ENCODE peak calls at places on chromosomes 6 and 20, in eight cellular contexts. G is A549, C is H1, A is HCT116, P is K562, H is NB4, O is SK-N-SH, E is WTC11. F is an unnamed sample.

GRCh38 chr6:113565306-113565705 is 291.8 kb upstream of the MARCKS start:
- DNase-seq in A (no peak), P (no peak), H (no peak), E (no peak), G (no peak), C (no peak), O (no peak), F (no peak)

GRCh38 chr20:47886454-47887041 is 101.3 kb upstream of the SULF2 start:
- DNase-seq in C (no peak), O (no peak), P (no peak), G (no peak), H (no peak), E (no peak), A (no peak), F (no peak)

GRCh38 chr6:33428219-33428890 is 8.5 kb downstream of the SYNGAP1 start:
- DNase-seq in G (peak), P (peak), E (no peak), O (peak), A (no peak), H (peak), C (no peak), F (peak)

GRCh38 chr6:115058414-115059211 is 715.8 kb upstream of the HS3ST5 start:
- DNase-seq in O (no peak), P (no peak), H (no peak), E (no peak), A (no peak), G (no peak), C (no peak), F (no peak)

GRCh38 chr6:108115598-108116058 is 41.1 kb upstream of the OSTM1 start:
- DNase-seq in H (peak), O (peak), E (peak), G (peak), A (peak), C (peak), P (peak), F (peak)

GRCh38 chr6:158766621-158767435 is 52.3 kb downstream of the EZR start:
- DNase-seq in G (no peak), H (no peak), O (no peak), C (no peak), P (no peak), E (no peak), A (no peak), F (no peak)

GRCh38 chr20:39602649-39603048 is 640.5 kb downstream of the DHX35 start:
- DNase-seq in H (no peak), O (no peak), E (no peak), A (no peak), C (no peak), G (no peak), P (no peak), F (no peak)

GRCh38 chr6:108736832-108737231 is 111.4 kb upstream of the ARMC2 start:
- DNase-seq in G (peak), O (no peak), H (peak), C (no peak), E (peak), P (no peak), A (peak), F (peak)

GRCh38 chr6:33621396-33622388 is 570 bp downstream of the ITPR3 start:
- DNase-seq in C (peak), O (no peak), G (no peak), P (peak), A (no peak), H (peak), E (peak), F (peak)

GRCh38 chr20:10558635-10559187 is 115.1 kb downstream of the JAG1 start:
- DNase-seq in C (no peak), O (no peak), P (no peak), H (no peak), G (peak), A (no peak), E (no peak), F (no peak)

GRCh38 chr6:44119704-44120262 is 7.5 kb downstream of the MRPL14 start:
- DNase-seq in A (no peak), E (no peak), P (no peak), G (no peak), C (no peak), O (no peak), H (no peak), F (no peak)

GRCh38 chr20:17951323-17951722 is 17.3 kb downstream of the SNX5 start:
- DNase-seq in P (no peak), O (no peak), G (no peak), E (no peak), H (no peak), C (no peak), A (no peak), F (no peak)

GRCh38 chr6:165204807-165205545 is 104.4 kb downstream of the C6orf118 start:
- DNase-seq in A (no peak), G (no peak), O (no peak), E (no peak), P (no peak), H (no peak), C (no peak), F (no peak)

GRCh38 chr6:31663961-31664789 is 622 bp downstream of the GPANK1 start:
- DNase-seq in H (peak), G (no peak), E (no peak), C (no peak), A (no peak), O (no peak), P (peak), F (peak)

GRCh38 chr20:57831326-57831991 is 121.6 kb upstream of the PMEPA1 start:
- DNase-seq in P (no peak), O (no peak), A (no peak), G (no peak), H (no peak), C (peak), E (no peak), F (no peak)

GRCh38 chr6:123715243-123715863 is 78.6 kb upstream of the TRDN start:
- DNase-seq in A (peak), E (no peak), O (peak), G (peak), H (peak), P (peak), C (no peak), F (peak)

GRCh38 chr6:90859056-90859455 is 272.2 kb upstream of the MAP3K7 start:
- DNase-seq in H (no peak), G (no peak), E (no peak), O (no peak), P (no peak), A (no peak), C (no peak), F (no peak)

GRCh38 chr6:16205377-16206144 is 32.8 kb upstream of the GMPR start:
- DNase-seq in P (no peak), H (peak), O (peak), G (no peak), C (no peak), A (no peak), E (no peak), F (peak)

GRCh38 chr6:100462990-100463684 is 1.6 kb downstream of the SIM1 start:
- DNase-seq in O (no peak), H (no peak), G (no peak), A (no peak), P (no peak), C (no peak), E (no peak), F (peak)

DNA sequence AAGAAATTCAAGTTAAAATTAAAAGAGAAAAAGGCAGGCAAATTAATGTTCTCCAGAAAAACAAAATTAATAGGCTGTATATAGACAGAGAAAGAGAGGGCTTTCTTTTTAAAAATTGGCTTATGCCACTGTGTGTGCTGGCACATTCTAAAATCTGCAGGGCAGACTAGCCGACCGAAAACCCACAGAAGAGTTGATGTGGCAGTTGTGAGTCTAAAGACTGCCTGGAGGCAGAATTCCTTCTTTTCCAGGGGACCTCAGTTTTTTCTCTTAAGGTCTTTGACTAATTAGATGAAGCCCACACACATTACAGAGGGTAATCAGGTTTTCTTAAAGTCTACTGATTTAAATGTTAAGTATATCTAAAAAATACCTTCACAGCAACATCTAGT is 85.7 kb downstream of the GJA1 start:
- DNase-seq in A (no peak), G (no peak), O (no peak), H (no peak), P (no peak), C (no peak), E (no peak), F (no peak)
- TF ChIP-seq MAX in A (no peak), G (no peak), O (no peak), H (no peak), P (no peak), C (no peak), E (no peak), F (no peak)

DNA sequence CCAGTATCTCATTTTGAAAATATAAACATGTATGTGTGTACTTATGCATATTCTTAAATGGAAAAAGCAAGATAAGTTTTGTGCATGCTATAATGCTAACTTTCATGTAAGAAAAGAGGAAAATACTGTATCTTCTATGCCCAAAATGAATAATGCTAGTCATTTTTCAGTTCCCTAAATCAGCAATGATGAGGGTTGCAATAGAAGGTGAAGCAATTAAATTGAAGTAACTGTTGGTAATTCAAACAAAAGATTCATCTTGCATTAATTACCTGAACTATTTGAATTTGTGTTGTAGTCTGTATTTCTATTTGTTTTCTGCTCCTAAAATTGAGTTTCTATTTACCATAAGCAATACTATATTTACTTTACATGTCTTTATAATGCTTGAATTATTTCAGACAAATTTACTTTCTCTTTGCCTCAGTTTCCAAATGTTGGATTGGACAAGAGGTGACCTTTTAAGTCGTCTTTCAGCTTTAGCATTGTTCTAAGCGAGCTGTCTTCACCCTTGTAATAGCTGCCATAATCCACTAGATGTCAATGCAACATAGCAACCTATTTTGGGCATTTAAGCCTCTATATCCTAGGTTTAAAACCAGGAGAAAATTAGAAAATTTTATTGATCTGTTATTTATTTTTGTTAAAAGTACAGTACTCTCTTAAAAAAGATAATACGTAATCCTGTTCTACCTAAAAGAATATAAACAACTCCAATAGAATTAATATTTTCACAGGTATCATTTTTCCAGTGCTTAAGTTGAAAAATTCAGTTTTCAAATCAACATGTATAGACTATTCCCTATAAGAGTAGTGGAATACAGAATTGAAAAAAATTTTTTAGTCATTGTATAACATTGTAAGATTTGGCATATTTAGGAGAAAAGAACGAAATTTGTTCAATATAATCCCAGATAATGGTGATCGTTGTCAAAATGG is 52.3 kb upstream of the IFNGR1 start:
- DNase-seq in C (no peak), H (peak), O (peak), E (no peak), A (peak), G (peak), P (no peak), F (peak)
- TF ChIP-seq MAX in C (no peak), H (no peak), O (no peak), E (no peak), A (no peak), G (no peak), P (no peak), F (no peak)

DNA sequence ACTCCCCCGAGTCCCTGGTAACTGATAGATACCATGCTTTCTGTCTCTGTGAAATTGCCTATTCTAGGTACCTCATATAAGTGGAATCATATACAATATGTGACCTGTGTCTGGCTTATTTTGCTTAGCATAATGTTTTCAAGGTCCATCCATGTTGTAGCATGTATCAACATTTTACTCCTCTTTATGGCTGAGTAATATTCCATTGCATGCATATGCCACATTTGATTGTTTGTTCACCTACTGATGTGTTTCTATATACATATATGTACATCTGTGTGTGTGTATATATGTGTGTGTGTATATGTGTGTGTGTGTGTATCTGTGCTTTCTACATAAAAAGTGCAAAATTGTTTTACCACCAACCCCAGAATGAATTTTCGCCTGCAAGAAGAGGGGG is 119.1 kb downstream of the ADAT2 start:
- DNase-seq in O (no peak), P (no peak), C (no peak), H (no peak), G (no peak), A (no peak), E (no peak), F (no peak)
- TF ChIP-seq MAX in O (no peak), P (no peak), C (no peak), H (no peak), G (no peak), A (no peak), E (no peak), F (no peak)

DNA sequence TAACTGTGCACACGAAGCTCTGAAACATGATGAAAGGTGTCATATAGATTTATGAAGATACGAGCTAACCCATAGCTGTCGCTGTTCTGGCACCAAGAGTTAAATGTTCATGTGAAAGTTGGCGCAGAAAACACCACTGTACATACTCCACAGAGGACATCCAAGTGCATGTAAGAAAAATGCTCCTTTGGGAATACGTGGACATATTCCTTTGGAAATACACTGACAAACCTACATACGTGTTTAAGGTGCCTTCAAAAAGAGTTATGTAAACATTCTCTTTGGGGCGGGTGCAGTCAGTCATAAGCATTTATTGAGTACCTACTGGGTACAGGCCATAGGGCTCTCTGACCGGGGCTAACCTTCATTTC is 723 bp upstream of the ARID1B start:
- DNase-seq in E (no peak), C (peak), H (peak), G (peak), A (no peak), P (no peak), O (peak), F (no peak)
- TF ChIP-seq MAX in E (no peak), C (no peak), H (no peak), G (no peak), A (no peak), P (no peak), O (no peak), F (no peak)

GRCh38 chr6:36679043-36679821 is 718 bp downstream of the CDKN1A start:
- DNase-seq in H (peak), A (no peak), G (peak), E (peak), O (peak), P (peak), C (peak), F (peak)
- TF ChIP-seq MAX in H (no peak), A (no peak), G (no peak), E (no peak), O (no peak), P (no peak), C (peak), F (no peak)

DNA sequence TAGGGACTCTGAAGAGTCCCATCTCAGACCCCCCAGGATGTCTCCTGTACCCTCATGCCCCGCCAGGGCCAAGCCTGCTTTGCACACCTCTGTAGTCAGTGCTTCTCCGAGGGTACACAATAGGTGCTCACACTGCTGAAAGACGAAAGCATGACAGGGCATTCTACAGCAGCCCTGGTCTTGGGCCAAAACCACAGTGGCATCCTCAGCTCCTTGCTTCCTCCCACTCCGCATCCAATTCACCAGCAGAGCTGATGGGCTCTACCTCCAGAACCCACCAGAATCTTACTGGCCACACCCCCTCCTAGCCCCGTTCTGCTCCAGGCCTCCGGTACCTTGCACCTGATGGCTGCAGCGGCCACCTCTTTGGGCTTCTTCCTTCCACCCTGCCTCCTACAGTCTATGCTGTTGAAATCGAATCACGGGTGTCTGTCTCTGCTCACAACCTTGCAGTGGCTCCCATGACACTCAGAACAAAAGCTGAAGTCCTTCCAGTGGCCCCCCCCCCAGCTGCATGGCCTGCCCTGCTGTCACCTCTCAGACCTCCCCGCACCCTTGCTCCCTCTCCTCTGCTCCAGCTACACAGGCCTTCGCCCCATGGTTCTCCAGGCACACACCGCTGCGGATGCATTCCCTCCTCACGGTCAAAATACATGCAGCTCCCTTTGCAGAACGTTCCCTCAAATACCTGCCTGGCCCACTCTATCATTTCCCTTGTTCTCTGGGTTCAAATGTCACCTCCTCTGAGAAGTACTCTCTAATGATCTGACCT is 1.2 kb downstream of the ANGPT4 start:
- DNase-seq in O (no peak), A (no peak), C (no peak), P (no peak), H (no peak), G (no peak), E (no peak), F (no peak)
- TF ChIP-seq MAX in O (no peak), A (no peak), C (no peak), P (no peak), H (no peak), G (no peak), E (no peak), F (no peak)

GRCh38 chr6:169810066-169810989 is 58.9 kb downstream of the ERMARD start:
- DNase-seq in G (no peak), O (peak), C (peak), A (peak), E (peak), H (peak), P (no peak), F (no peak)
- TF ChIP-seq MAX in G (no peak), O (no peak), C (peak), A (no peak), E (peak), H (no peak), P (no peak), F (no peak)